ENCODE peak calls at places on chromosomes 1 and 21, in nine cellular contexts. S, Y, V, W, F, N, G, M and B are unnamed samples.

GRCh38 chr1:236759252-236759859 is 35.7 kb upstream of the MTR start:
- DNase-seq in S (peak), Y (no peak), V (peak), W (peak), F (peak), N (peak), G (no peak), M (peak), B (peak)

GRCh38 chr21:41876396-41876795 is 2.7 kb downstream of the PRDM15 start:
- DNase-seq in S (no peak), Y (no peak), V (no peak), W (no peak), F (no peak), N (no peak), G (no peak), M (no peak), B (no peak)

GRCh38 chr1:87712261-87712674 is 383.6 kb downstream of the LMO4 start:
- DNase-seq in S (no peak), Y (no peak), V (peak), W (no peak), F (no peak), N (no peak), G (no peak), M (no peak), B (no peak)

GRCh38 chr21:37061926-37062591 is 10.8 kb downstream of the PIGP start:
- DNase-seq in S (no peak), Y (no peak), V (no peak), W (no peak), F (peak), N (no peak), G (no peak), M (no peak), B (no peak)

GRCh38 chr1:19429611-19430010 is 55.7 kb downstream of the CAPZB start:
- DNase-seq in S (no peak), Y (no peak), V (no peak), W (no peak), F (no peak), N (no peak), G (no peak), M (no peak), B (peak)

GRCh38 chr1:19053486-19053885 is 97.0 kb upstream of the IFFO2 start:
- DNase-seq in S (no peak), Y (no peak), V (no peak), W (no peak), F (no peak), N (no peak), G (no peak), M (no peak), B (no peak)

GRCh38 chr1:110668523-110668922 is 6.2 kb downstream of the KCNA3 start:
- DNase-seq in S (no peak), Y (no peak), V (no peak), W (no peak), F (no peak), N (no peak), G (no peak), M (no peak), B (no peak)

GRCh38 chr1:19338323-19338762 is 26.2 kb downstream of the SLC66A1 start:
- DNase-seq in S (peak), Y (peak), V (no peak), W (peak), F (peak), N (no peak), G (peak), M (no peak), B (no peak)

GRCh38 chr1:5831600-5832335 is 160.5 kb downstream of the NPHP4 start:
- DNase-seq in S (no peak), Y (peak), V (no peak), W (no peak), F (no peak), N (no peak), G (no peak), M (no peak), B (no peak)

GRCh38 chr1:66947267-66947666 is 22.5 kb downstream of the MIER1 start:
- DNase-seq in S (no peak), Y (no peak), V (no peak), W (no peak), F (no peak), N (no peak), G (no peak), M (no peak), B (peak)

GRCh38 chr1:115501476-115501875 is 140.3 kb upstream of the VANGL1 start:
- DNase-seq in S (no peak), Y (no peak), V (no peak), W (no peak), F (no peak), N (no peak), G (no peak), M (no peak), B (no peak)

GRCh38 chr1:28577052-28577678 is 14.9 kb upstream of the RAB42 start:
- DNase-seq in S (peak), Y (no peak), V (no peak), W (no peak), F (peak), N (no peak), G (no peak), M (no peak), B (no peak)

GRCh38 chr1:94672934-94673333 is 131.4 kb upstream of the F3 start:
- DNase-seq in S (no peak), Y (no peak), V (no peak), W (no peak), F (no peak), N (no peak), G (no peak), M (no peak), B (no peak)

GRCh38 chr1:231827337-231828105 is 200.9 kb downstream of the DISC1 start:
- DNase-seq in S (no peak), Y (no peak), V (no peak), W (no peak), F (no peak), N (no peak), G (no peak), M (no peak), B (peak)

GRCh38 chr1:71228236-71228635 is 147.4 kb upstream of the ZRANB2 start:
- DNase-seq in S (no peak), Y (no peak), V (no peak), W (no peak), F (no peak), N (no peak), G (no peak), M (no peak), B (no peak)

GRCh38 chr1:182702826-182703524 is 18.6 kb upstream of the RGS8 start:
- DNase-seq in S (no peak), Y (no peak), V (no peak), W (peak), F (no peak), N (no peak), G (no peak), M (no peak), B (no peak)

GRCh38 chr1:244761279-244761678 is 74.2 kb upstream of the COX20 start:
- DNase-seq in S (no peak), Y (peak), V (no peak), W (peak), F (no peak), N (no peak), G (no peak), M (no peak), B (no peak)

GRCh38 chr1:244758700-244759099 is 76.8 kb upstream of the COX20 start:
- DNase-seq in S (no peak), Y (no peak), V (no peak), W (no peak), F (no peak), N (no peak), G (no peak), M (no peak), B (no peak)

GRCh38 chr1:244757091-244757939 is 78.1 kb upstream of the COX20 start:
- DNase-seq in S (no peak), Y (no peak), V (no peak), W (no peak), F (no peak), N (no peak), G (no peak), M (no peak), B (peak)

GRCh38 chr1:244760471-244760870 is 75.0 kb upstream of the COX20 start:
- DNase-seq in S (no peak), Y (no peak), V (no peak), W (no peak), F (no peak), N (no peak), G (no peak), M (no peak), B (no peak)

DNA sequence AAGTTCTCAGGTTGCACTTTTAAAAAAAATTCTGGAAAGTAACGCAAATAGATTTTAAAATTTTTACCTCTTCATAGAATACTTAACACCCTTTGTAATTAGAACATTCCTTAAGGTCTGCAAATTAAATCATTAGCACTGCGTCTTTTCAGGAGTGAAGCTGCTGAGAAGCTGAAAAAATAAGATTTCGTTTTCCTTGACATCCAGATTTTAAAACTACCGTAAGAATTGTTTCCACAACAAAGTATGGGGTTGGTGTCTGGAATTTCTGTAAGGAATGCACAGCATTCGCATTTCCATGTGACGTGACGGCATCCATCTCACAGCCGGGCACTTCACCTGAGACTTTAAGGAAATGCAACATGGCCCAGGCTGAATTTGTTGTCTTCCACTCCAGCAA is 76.3 kb upstream of the COX20 start:
- DNase-seq in S (no peak), Y (no peak), V (no peak), W (no peak), F (no peak), N (no peak), G (no peak), M (no peak), B (no peak)
- TF ChIP-seq MAX in S (no peak), Y (no peak), V (no peak), W (no peak), F (no peak), N (no peak), G (no peak), M (no peak), B (no peak)

GRCh38 chr1:22131062-22131461 is 11.8 kb downstream of the WNT4 start:
- DNase-seq in S (no peak), Y (no peak), V (no peak), W (no peak), F (no peak), N (no peak), G (no peak), M (no peak), B (no peak)

GRCh38 chr1:22132517-22133235 is 10.2 kb downstream of the WNT4 start:
- DNase-seq in S (no peak), Y (no peak), V (no peak), W (no peak), F (no peak), N (peak), G (no peak), M (no peak), B (peak)

GRCh38 chr1:22131875-22132486 is 10.9 kb downstream of the WNT4 start:
- DNase-seq in S (peak), Y (peak), V (peak), W (peak), F (peak), N (peak), G (peak), M (no peak), B (peak)

GRCh38 chr1:22133928-22134324 is 9.0 kb downstream of the WNT4 start:
- DNase-seq in S (no peak), Y (no peak), V (no peak), W (no peak), F (no peak), N (no peak), G (no peak), M (no peak), B (no peak)

GRCh38 chr1:22133247-22133927 is 9.5 kb downstream of the WNT4 start:
- DNase-seq in S (no peak), Y (no peak), V (no peak), W (no peak), F (no peak), N (no peak), G (no peak), M (no peak), B (no peak)
- TF ChIP-seq MAX in S (no peak), Y (no peak), V (no peak), W (no peak), F (no peak), N (no peak), G (no peak), M (no peak), B (no peak)

DNA sequence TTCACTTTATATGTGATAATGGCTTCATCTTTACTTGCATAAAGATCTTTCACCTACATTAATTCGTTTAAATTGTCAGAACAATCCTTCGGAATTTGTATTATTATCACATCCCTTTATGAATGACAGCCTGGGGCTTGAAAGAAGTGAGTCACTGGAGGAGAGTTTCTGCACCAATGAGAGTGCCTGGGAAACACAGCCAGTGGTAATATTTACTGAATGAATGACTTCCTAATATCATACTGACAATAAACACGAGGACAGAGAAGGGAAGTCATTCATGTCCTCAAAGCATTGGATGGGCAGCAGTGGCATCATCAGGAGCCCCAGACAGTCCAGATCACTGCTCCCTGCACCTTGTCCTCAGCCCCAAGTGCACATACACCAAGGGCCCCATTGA is 40.7 kb upstream of the PDE4B start:
- DNase-seq in S (no peak), Y (no peak), V (no peak), W (no peak), F (no peak), N (no peak), G (no peak), M (no peak), B (no peak)
- TF ChIP-seq MAX in S (no peak), Y (no peak), V (no peak), W (no peak), F (no peak), N (no peak), G (no peak), M (no peak), B (no peak)

DNA sequence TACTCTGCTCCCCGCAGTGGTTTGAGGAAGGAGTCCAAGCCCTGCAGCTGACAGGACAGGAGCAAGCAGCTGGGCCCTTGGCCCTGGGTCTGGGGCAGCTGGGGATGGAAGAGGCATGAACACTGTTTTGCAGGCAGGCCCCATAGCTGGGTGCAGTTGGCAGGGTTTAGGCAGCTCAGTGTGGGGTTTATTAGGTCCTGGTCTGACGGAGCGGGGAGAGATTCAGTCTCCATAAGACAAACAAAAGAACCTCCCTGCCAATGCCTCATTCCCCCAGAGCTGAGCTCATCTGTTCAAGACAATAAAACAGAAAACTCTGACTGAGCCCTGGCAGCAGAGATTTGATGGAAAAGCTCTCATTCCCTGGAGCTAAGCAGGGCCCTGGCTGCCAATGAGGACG is 37.3 kb downstream of the OLFML2B start:
- DNase-seq in S (no peak), Y (no peak), V (no peak), W (no peak), F (no peak), N (no peak), G (no peak), M (no peak), B (no peak)
- TF ChIP-seq MAX in S (no peak), Y (no peak), V (no peak), W (no peak), F (no peak), N (no peak), G (no peak), M (no peak), B (no peak)

DNA sequence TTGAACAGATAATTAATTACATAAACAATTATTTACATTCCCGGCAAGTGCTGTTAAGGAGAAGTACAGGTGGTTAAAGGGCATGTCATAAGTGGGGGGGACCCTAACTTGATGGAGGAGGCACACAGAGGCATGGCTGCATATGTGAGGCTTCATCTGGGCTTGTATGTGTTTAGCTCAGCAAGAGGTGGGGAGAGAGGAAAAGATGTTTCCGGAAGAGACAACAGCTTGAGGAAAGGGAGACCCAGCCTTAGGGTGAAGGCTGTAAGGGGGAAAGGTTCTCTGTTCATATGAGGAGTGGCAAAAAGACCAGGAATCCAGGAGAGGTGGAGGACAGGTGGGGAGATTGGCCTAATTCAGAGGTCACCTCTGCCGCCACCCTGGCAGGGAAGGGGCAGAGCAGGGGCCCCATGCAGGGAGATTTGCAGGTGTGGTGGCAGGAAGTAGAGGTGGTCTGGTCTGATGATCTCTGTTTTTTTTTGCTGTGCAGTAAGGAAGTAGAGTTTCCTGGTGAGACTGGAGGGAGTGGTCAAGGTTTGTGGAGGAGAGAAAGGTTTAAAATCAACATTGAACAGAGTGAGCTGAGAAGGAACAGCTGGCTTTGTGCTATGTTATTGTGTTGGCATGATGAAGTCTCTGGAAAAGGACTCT is 9.0 kb downstream of the TRAF5 start:
- DNase-seq in S (no peak), Y (no peak), V (no peak), W (no peak), F (no peak), N (no peak), G (no peak), M (no peak), B (no peak)
- TF ChIP-seq MAX in S (no peak), Y (no peak), V (no peak), W (no peak), F (no peak), N (no peak), G (no peak), M (peak), B (no peak)

DNA sequence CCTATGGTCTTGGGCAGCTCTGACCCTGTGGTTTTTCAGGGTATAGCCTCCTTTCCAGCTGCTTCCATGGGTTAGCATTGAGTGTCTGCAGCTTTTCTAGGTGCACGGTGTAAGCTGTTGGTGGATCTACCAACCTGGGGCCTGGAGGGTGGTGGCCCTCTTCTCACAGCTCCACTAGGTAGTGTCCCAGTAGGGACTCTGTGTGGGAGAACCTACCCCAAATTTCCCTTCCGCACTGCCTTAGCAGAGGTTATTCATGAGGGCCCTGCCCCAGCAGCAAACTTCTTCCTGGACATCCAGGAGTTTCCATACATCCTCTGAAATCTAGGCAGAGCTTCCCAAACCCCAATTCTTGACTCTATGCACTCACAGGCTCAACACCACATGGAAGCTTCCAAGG is 111.0 kb upstream of the C1orf87 start:
- DNase-seq in S (no peak), Y (no peak), V (no peak), W (no peak), F (no peak), N (no peak), G (no peak), M (no peak), B (no peak)
- TF ChIP-seq MAX in S (no peak), Y (no peak), V (no peak), W (no peak), F (no peak), N (no peak), G (no peak), M (no peak), B (no peak)

DNA sequence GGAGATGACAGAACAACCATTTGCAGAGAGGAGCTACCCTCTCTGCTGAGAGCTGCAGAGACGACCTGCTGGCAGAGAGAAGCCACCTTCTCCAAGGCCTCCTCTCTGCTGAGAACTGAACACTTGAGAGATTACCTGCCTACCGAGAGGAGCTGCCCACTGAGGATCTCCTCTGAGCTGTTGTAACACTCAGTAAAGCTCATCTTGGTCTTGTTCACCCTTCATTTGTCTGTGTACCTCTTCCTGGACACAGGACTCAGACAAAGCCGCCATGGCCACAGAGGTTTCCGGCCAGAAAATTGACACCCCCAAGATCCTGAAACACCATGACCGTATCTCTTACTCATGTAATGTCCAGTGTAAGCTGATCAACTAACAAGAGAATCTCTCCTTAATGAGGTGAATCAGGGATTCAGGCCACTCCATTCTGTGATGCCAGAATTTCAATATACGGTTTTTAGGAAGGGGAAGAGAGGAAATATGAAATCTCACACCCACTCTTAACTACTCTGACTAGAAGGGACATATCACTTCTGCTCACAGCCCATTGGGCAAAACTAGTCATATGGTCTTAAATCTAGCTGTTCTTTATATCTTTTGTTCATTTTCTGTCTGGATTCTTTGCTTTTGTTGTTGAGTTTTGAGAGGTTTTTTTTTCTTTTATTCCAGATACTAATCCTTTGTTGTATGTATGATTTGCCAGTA is 83.8 kb downstream of the RHOU start:
- DNase-seq in S (no peak), Y (no peak), V (no peak), W (no peak), F (no peak), N (no peak), G (no peak), M (no peak), B (no peak)
- TF ChIP-seq MAX in S (no peak), Y (no peak), V (no peak), W (no peak), F (no peak), N (no peak), G (no peak), M (no peak), B (no peak)

DNA sequence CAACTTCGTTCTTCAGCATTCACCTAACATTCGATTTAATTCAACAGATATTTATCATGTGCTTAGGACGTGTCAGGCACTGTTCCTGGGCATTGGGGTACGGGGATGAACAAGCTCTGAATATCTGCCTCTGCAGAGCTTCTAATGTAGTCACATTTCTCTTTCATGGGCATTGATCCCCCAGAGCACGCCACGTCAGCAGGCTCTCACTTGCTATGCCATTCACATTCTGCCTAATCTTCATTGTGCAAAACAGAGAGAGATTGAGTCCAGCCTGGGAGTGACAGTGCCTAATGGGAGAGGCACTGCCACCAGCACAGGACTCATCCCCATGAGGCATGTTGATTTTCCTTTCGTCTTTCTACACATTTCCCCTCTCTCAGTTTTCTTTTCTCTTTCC is 196.1 kb downstream of the TOMM20 start:
- DNase-seq in S (no peak), Y (no peak), V (no peak), W (no peak), F (no peak), N (no peak), G (no peak), M (no peak), B (no peak)
- TF ChIP-seq MAX in S (no peak), Y (no peak), V (no peak), W (no peak), F (no peak), N (no peak), G (no peak), M (no peak), B (no peak)